ENCODE peak calls at places on chromosome 1, in ten cellular contexts. R is tibial artery; T is body of pancreas; J is CD4-positive, alpha-beta T cell; Z is tibial nerve; E is mammary epithelial cell; W is MCF 10A; U is heart left ventricle; P is endothelial cell; V is uterus. O is an unnamed sample.

GRCh38 chr1:89635825-89636815 is 3.2 kb downstream of the LRRC8C start:
- DNase-seq in R (no peak), T (no peak), J (no peak), Z (no peak), E (peak), W (peak), U (no peak), P (no peak), V (no peak), O (no peak)

GRCh38 chr1:215517441-215517891 is 49.6 kb upstream of the KCTD3 start:
- DNase-seq in R (no peak), T (no peak), J (no peak), Z (no peak), E (peak), W (peak), U (no peak), P (peak), V (no peak), O (no peak)

GRCh38 chr1:23122023-23122738 is 46.5 kb downstream of the LUZP1 start:
- DNase-seq in R (peak), T (peak), J (no peak), Z (no peak), E (no peak), W (peak), U (peak), P (no peak), V (peak), O (no peak)

GRCh38 chr1:66981679-66982078 is 56.9 kb downstream of the MIER1 start:
- DNase-seq in R (no peak), T (peak), J (peak), Z (no peak), E (peak), W (no peak), U (peak), P (no peak), V (no peak), O (no peak)

GRCh38 chr1:234186037-234186688 is 187.1 kb upstream of the COA6 start:
- DNase-seq in R (no peak), T (no peak), J (no peak), Z (no peak), E (peak), W (peak), U (no peak), P (no peak), V (no peak), O (no peak)

GRCh38 chr1:208988811-208989222 is 594.7 kb upstream of the CAMK1G start:
- DNase-seq in R (no peak), T (peak), J (no peak), Z (no peak), E (peak), W (peak), U (peak), P (no peak), V (no peak), O (no peak)

GRCh38 chr1:58966103-58966916 is 182.5 kb upstream of the JUN start:
- DNase-seq in R (no peak), T (no peak), J (no peak), Z (no peak), E (no peak), W (no peak), U (no peak), P (no peak), V (no peak), O (no peak)

GRCh38 chr1:110341146-110341871 is 2.1 kb downstream of the RBM15 start:
- DNase-seq in R (no peak), T (no peak), J (no peak), Z (no peak), E (no peak), W (no peak), U (no peak), P (no peak), V (no peak), O (no peak)

GRCh38 chr1:218080818-218081217 is 204.3 kb upstream of the RRP15 start:
- DNase-seq in R (no peak), T (no peak), J (no peak), Z (no peak), E (no peak), W (no peak), U (no peak), P (no peak), V (no peak), O (no peak)

GRCh38 chr1:183753464-183753891 is 51.4 kb upstream of the RGL1 start:
- DNase-seq in R (no peak), T (no peak), J (no peak), Z (no peak), E (peak), W (peak), U (no peak), P (no peak), V (no peak), O (no peak)

GRCh38 chr1:236603896-236604217 is 459 bp downstream of the HEATR1 start:
- DNase-seq in R (no peak), T (peak), J (peak), Z (no peak), E (no peak), W (no peak), U (no peak), P (no peak), V (no peak), O (no peak)

GRCh38 chr1:219120625-219121544 is 52.8 kb upstream of the LYPLAL1 start:
- DNase-seq in R (peak), T (peak), J (no peak), Z (peak), E (peak), W (peak), U (peak), P (no peak), V (peak), O (no peak)

GRCh38 chr1:118151312-118151937 is 33.6 kb downstream of the SPAG17 start:
- DNase-seq in R (peak), T (peak), J (no peak), Z (peak), E (peak), W (peak), U (no peak), P (peak), V (peak), O (no peak)

GRCh38 chr1:204435886-204436271 is 24.3 kb upstream of the PPP1R15B start:
- DNase-seq in R (no peak), T (no peak), J (no peak), Z (no peak), E (no peak), W (peak), U (no peak), P (no peak), V (no peak), O (no peak)

GRCh38 chr1:229231754-229232119 is 39.2 kb upstream of the RAB4A start:
- DNase-seq in R (no peak), T (no peak), J (no peak), Z (no peak), E (no peak), W (no peak), U (no peak), P (no peak), V (no peak), O (no peak)

GRCh38 chr1:57632401-57632800 is 208.5 kb upstream of the DAB1 start:
- DNase-seq in R (no peak), T (no peak), J (no peak), Z (no peak), E (peak), W (no peak), U (no peak), P (no peak), V (no peak), O (no peak)

GRCh38 chr1:166813508-166814223 is 25.6 kb upstream of the POGK start:
- DNase-seq in R (no peak), T (peak), J (no peak), Z (no peak), E (no peak), W (no peak), U (no peak), P (no peak), V (no peak), O (no peak)

GRCh38 chr1:43671626-43672330 is 21.8 kb downstream of the KDM4A start:
- DNase-seq in R (no peak), T (no peak), J (no peak), Z (no peak), E (peak), W (peak), U (no peak), P (no peak), V (no peak), O (no peak)

GRCh38 chr1:27099154-27099903 is 55.6 kb downstream of the SLC9A1 start:
- DNase-seq in R (peak), T (no peak), J (no peak), Z (peak), E (peak), W (peak), U (peak), P (no peak), V (peak), O (no peak)

GRCh38 chr1:60970081-60970509 is 112.3 kb upstream of the NFIA start:
- DNase-seq in R (no peak), T (no peak), J (no peak), Z (no peak), E (peak), W (peak), U (no peak), P (no peak), V (no peak), O (no peak)

GRCh38 chr1:188433428-188433827 is 1604.7 kb downstream of the PLA2G4A start:
- DNase-seq in R (no peak), T (no peak), J (no peak), Z (no peak), E (peak), W (peak), U (no peak), P (no peak), V (no peak), O (no peak)

GRCh38 chr1:151993084-151993733 is 450 bp downstream of the S100A10 start:
- DNase-seq in R (peak), T (peak), J (no peak), Z (no peak), E (no peak), W (no peak), U (peak), P (peak), V (peak), O (peak)

GRCh38 chr1:198337886-198338285 is 181.1 kb downstream of the NEK7 start:
- DNase-seq in R (no peak), T (no peak), J (no peak), Z (no peak), E (peak), W (no peak), U (no peak), P (no peak), V (no peak), O (no peak)

DNA sequence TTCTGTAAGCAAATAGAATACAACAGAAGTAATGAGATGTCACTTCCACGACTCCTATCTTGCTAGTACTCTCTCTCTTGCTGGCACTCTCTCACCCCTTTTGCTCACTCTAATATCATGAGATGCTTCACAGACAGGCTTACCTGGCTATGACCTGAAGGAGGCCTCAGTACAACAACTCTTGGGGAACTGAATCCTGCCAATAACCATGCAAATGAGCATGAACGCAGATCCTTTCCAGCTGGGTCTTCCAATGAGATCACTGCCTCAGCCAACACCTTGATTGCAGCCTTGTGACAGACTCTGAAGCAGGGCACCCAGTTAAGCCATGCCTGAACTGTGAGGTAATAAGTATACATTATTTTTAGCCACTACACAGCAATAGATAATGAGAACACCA is 53.1 kb upstream of the ADAR start:
- DNase-seq in R (no peak), T (no peak), J (no peak), Z (no peak), E (no peak), W (no peak), U (no peak), P (no peak), V (no peak), O (no peak)
- TF ChIP-seq CTCF in R (no peak), T (no peak), J (no peak), Z (no peak), E (no peak), W (no peak), U (no peak), P (no peak), V (no peak), O (no peak)

GRCh38 chr1:55033215-55033614 is 6.1 kb upstream of the PCSK9 start:
- DNase-seq in R (no peak), T (no peak), J (no peak), Z (no peak), E (no peak), W (no peak), U (no peak), P (no peak), V (no peak), O (no peak)

GRCh38 chr1:55034476-55035133 is 4.7 kb upstream of the PCSK9 start:
- DNase-seq in R (no peak), T (no peak), J (no peak), Z (no peak), E (no peak), W (no peak), U (no peak), P (no peak), V (no peak), O (no peak)

GRCh38 chr1:55038552-55038838 is 853 bp upstream of the PCSK9 start:
- DNase-seq in R (no peak), T (no peak), J (no peak), Z (no peak), E (no peak), W (no peak), U (no peak), P (no peak), V (no peak), O (no peak)

GRCh38 chr1:55037733-55038551 is 1.4 kb upstream of the PCSK9 start:
- DNase-seq in R (no peak), T (no peak), J (no peak), Z (no peak), E (no peak), W (no peak), U (no peak), P (no peak), V (no peak), O (no peak)

GRCh38 chr1:55035904-55036303 is 3.4 kb upstream of the PCSK9 start:
- DNase-seq in R (no peak), T (no peak), J (no peak), Z (no peak), E (no peak), W (peak), U (no peak), P (no peak), V (no peak), O (no peak)
- TF ChIP-seq CTCF in R (no peak), T (no peak), J (no peak), Z (no peak), E (no peak), W (no peak), U (no peak), P (peak), V (no peak), O (no peak)

GRCh38 chr1:239112092-239112491 is 274.3 kb upstream of the CHRM3 start:
- DNase-seq in R (no peak), T (no peak), J (no peak), Z (no peak), E (no peak), W (no peak), U (no peak), P (no peak), V (no peak), O (no peak)

GRCh38 chr1:239107676-239108075 is 278.7 kb upstream of the CHRM3 start:
- DNase-seq in R (no peak), T (no peak), J (no peak), Z (no peak), E (no peak), W (no peak), U (no peak), P (no peak), V (no peak), O (no peak)

GRCh38 chr1:239112536-239112935 is 273.8 kb upstream of the CHRM3 start:
- DNase-seq in R (no peak), T (no peak), J (no peak), Z (no peak), E (no peak), W (no peak), U (no peak), P (no peak), V (no peak), O (no peak)
- TF ChIP-seq CTCF in R (no peak), T (no peak), J (no peak), Z (no peak), E (no peak), W (no peak), U (no peak), P (no peak), V (no peak), O (no peak)

GRCh38 chr1:3349968-3350299 is 104.5 kb upstream of the ARHGEF16 start:
- DNase-seq in R (no peak), T (no peak), J (no peak), Z (no peak), E (no peak), W (no peak), U (no peak), P (no peak), V (no peak), O (no peak)

GRCh38 chr1:3351300-3352083 is 103.0 kb upstream of the ARHGEF16 start:
- DNase-seq in R (no peak), T (no peak), J (no peak), Z (no peak), E (no peak), W (no peak), U (no peak), P (no peak), V (peak), O (no peak)

GRCh38 chr1:3349161-3349967 is 105.1 kb upstream of the ARHGEF16 start:
- DNase-seq in R (no peak), T (no peak), J (no peak), Z (no peak), E (no peak), W (no peak), U (peak), P (no peak), V (no peak), O (no peak)

GRCh38 chr1:3352084-3352951 is 102.1 kb upstream of the ARHGEF16 start:
- DNase-seq in R (peak), T (peak), J (no peak), Z (no peak), E (no peak), W (no peak), U (no peak), P (no peak), V (peak), O (no peak)

DNA sequence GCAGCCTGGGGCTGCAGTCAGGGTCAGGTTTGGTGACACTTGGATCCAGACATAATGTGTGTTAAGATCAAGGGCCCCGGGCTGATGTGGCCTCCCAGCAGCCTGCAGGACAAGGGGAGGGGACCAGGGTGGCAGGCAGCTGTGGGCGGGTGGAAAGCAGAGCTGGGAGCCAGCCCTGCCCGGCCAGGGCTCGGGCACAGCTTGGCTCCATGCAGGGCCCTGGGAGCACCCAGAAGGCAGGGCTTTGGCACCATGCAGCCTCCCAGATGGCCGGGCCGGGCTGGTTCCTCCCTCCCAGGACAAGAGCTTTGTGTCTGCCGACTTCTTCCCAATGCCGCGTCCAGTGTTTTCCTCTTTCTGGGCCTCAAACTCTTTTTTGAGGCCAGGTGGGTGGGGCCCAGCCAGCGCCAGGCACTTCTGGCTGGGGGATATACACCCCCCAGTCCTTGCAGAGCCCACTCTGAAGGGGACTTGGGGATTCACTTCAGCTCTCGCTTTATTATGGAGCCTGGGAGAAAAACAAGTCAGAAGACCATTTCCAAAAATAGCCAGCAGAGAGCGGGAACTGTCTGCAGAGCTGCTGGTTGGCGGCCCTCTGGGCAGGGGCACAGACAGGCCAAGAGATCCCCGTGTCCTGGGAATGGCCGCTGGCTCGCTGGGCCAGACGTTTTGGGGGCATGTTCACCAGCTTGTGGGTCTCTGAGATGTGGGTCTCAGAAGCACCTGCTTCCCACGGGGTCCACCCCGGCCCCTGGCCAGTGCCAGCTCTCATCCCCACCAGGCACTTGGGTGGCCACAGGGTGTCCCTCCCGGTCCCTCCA is 103.8 kb upstream of the ARHGEF16 start:
- DNase-seq in R (peak), T (no peak), J (no peak), Z (no peak), E (no peak), W (no peak), U (peak), P (no peak), V (peak), O (no peak)
- TF ChIP-seq CTCF in R (peak), T (no peak), J (no peak), Z (peak), E (no peak), W (no peak), U (no peak), P (no peak), V (no peak), O (no peak)